ENCODE peak calls at places on chromosomes 11 and 22, in six cellular contexts. Q, J, P, B, Z and L are unnamed samples.

GRCh38 chr11:131504199-131504949 is 134.0 kb downstream of the NTM start:
- DNase-seq in Q (no peak), J (peak), P (peak), B (no peak), Z (no peak), L (no peak)

GRCh38 chr11:92897487-92897886 is 72.0 kb upstream of the MTNR1B start:
- DNase-seq in Q (no peak), J (no peak), P (no peak), B (no peak), Z (no peak), L (no peak)

GRCh38 chr11:132245558-132246385 is 875.4 kb downstream of the NTM start:
- DNase-seq in Q (no peak), J (no peak), P (no peak), B (no peak), Z (no peak), L (no peak)

GRCh38 chr22:48711031-48711431 is 1116.6 kb downstream of the BRD1 start:
- DNase-seq in Q (no peak), J (no peak), P (no peak), B (no peak), Z (no peak), L (no peak)

GRCh38 chr11:34330653-34331052 is 27.2 kb downstream of the ABTB2 start:
- DNase-seq in Q (no peak), J (no peak), P (no peak), B (no peak), Z (no peak), L (no peak)

GRCh38 chr11:65323813-65324212 is 9.1 kb downstream of the CDC42EP2 start:
- DNase-seq in Q (no peak), J (no peak), P (no peak), B (peak), Z (no peak), L (no peak)

GRCh38 chr11:79087957-79088318 is 352.9 kb downstream of the TENM4 start:
- DNase-seq in Q (no peak), J (no peak), P (peak), B (peak), Z (no peak), L (no peak)

GRCh38 chr11:131612576-131612975 is 242.2 kb downstream of the NTM start:
- DNase-seq in Q (no peak), J (no peak), P (peak), B (no peak), Z (no peak), L (no peak)

GRCh38 chr11:70606248-70606950 is 208.1 kb downstream of the CTTN start:
- DNase-seq in Q (no peak), J (no peak), P (no peak), B (no peak), Z (no peak), L (no peak)

GRCh38 chr22:45284705-45285305 is at the start of gene UPK3A:
- DNase-seq in Q (peak), J (peak), P (no peak), B (peak), Z (peak), L (no peak)

GRCh38 chr22:29004647-29005371 is 56.8 kb downstream of the C22orf31 start:
- DNase-seq in Q (peak), J (no peak), P (peak), B (peak), Z (peak), L (peak)

GRCh38 chr11:123060265-123061000 is 1.5 kb downstream of the HSPA8 start:
- DNase-seq in Q (no peak), J (no peak), P (no peak), B (no peak), Z (no peak), L (no peak)

GRCh38 chr11:123054301-123055065 is 7.5 kb downstream of the HSPA8 start:
- DNase-seq in Q (peak), J (peak), P (peak), B (peak), Z (no peak), L (peak)

GRCh38 chr11:123055132-123055924 is 6.6 kb downstream of the HSPA8 start:
- DNase-seq in Q (no peak), J (no peak), P (no peak), B (peak), Z (no peak), L (no peak)

GRCh38 chr11:123056835-123057491 is 5.0 kb downstream of the HSPA8 start:
- DNase-seq in Q (no peak), J (no peak), P (no peak), B (no peak), Z (no peak), L (no peak)

GRCh38 chr11:123057604-123058305 is 4.2 kb downstream of the HSPA8 start:
- DNase-seq in Q (no peak), J (no peak), P (no peak), B (peak), Z (no peak), L (no peak)
- TF ChIP-seq CTCF in Q (no peak), J (no peak), P (no peak), B (no peak), Z (no peak), L (no peak)

GRCh38 chr22:39174498-39175120 is 22.1 kb upstream of the CBX7 start:
- DNase-seq in Q (peak), J (peak), P (peak), B (peak), Z (peak), L (peak)
- H3K4me3 ChIP-seq in Q (no peak), J (no peak), P (no peak), B (no peak), Z (no peak), L (no peak)

DNA sequence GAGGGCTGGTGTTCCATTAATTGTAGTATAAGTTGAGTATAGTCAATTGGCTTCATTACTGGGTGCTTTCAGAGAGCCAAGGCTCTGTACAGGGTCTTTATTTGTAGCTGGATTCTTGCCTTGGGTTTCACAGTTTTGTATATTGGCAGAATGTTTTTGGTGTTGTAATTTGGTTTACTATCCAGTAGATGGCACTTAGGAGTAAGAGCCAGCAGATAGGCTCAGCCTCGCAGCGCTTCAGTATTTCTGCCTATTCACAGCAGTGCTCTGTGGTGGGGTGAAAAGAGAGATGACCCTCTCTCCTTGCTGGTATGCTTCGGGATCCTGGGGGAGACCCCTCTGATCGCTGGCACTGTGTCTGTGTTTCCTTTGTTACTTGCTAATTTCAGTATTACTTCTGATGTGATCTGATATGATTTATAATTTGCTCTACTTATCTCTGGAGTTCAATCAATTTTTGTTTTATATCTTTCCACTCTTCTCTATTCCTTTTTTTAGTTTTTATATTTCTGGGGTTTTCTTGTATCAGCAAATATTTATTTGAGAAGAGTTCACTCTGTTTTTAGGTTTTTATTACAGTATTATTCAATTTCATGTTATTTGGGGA is 52.2 kb downstream of the ANO5 start:
- DNase-seq in Q (no peak), J (peak), P (peak), B (peak), Z (no peak), L (peak)
- TF ChIP-seq CTCF in Q (peak), J (peak), P (peak), B (peak), Z (no peak), L (peak)

DNA sequence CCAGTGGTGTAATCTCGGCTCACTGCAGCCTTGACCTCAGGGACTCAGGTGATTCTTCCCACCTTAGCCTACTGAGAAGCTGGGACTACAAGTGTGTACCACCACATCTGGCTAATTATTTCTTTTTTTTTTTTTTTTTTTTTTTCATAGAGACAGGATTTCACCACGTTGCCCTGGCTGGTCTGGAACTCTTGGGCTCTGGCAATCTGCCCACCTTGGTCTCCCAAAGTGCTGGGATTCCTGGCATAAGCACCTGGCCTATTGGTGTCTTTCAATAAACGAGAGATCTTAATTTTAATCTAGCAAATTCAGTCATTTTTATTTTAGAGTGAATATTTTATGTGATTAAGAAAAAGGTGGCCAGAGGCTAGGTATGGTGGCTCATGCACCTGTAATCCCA is 40.1 kb downstream of the DGCR2 start:
- DNase-seq in Q (no peak), J (no peak), P (no peak), B (no peak), Z (no peak), L (no peak)
- H3K4me3 ChIP-seq in Q (no peak), J (no peak), P (no peak), B (no peak), Z (no peak), L (no peak)

GRCh38 chr22:44116755-44117684 is 63.7 kb upstream of the PARVG start:
- DNase-seq in Q (no peak), J (no peak), P (no peak), B (no peak), Z (no peak), L (no peak)

GRCh38 chr22:44119669-44120313 is 60.9 kb upstream of the PARVG start:
- DNase-seq in Q (no peak), J (no peak), P (no peak), B (no peak), Z (no peak), L (no peak)

GRCh38 chr22:44120314-44120704 is 60.4 kb upstream of the PARVG start:
- DNase-seq in Q (no peak), J (no peak), P (no peak), B (no peak), Z (no peak), L (no peak)

GRCh38 chr22:44116331-44116730 is 64.4 kb upstream of the PARVG start:
- DNase-seq in Q (no peak), J (no peak), P (no peak), B (no peak), Z (no peak), L (no peak)

DNA sequence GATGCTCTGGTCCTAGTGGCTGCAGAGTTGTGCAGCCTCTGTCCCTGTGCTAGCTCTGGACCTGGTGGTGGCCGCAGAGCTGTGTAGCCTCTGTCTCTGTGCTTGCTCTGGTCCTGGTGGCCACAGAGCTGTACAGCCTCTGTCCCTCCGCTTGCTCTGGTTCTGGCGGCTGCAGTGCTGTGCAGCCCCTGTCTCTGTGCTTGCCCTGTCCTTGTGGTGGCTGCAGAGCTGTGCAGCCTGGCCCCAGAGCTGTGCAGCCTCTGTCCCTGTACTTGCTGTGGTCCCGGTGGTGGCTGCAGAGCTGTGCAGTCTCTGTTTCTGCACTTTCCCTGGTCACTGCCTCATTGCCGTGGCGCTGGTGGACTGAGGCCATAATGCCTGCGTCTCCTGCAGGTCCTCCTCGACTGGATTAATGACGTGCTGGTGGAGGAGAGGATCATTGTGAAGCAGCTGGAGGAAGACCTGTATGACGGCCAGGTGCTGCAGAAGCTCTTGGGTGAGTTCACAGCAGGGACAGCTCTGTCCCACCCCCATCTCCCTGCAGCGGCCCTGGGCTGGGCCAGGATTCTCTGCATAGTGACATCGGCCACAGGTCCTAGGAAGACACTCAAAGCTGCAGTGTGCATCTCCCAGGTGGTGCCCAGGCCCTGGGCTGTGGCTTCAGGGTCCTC is 61.9 kb upstream of the PARVG start:
- DNase-seq in Q (no peak), J (no peak), P (no peak), B (no peak), Z (no peak), L (no peak)
- TF ChIP-seq CTCF in Q (no peak), J (no peak), P (no peak), B (no peak), Z (no peak), L (no peak)

GRCh38 chr22:22111267-22111751 is 128.7 kb upstream of the TOP3B start:
- DNase-seq in Q (no peak), J (peak), P (peak), B (peak), Z (no peak), L (peak)

GRCh38 chr22:22109693-22110466 is 127.3 kb upstream of the TOP3B start:
- DNase-seq in Q (no peak), J (no peak), P (no peak), B (no peak), Z (no peak), L (no peak)

GRCh38 chr22:22112533-22113294 is 130.1 kb upstream of the TOP3B start:
- DNase-seq in Q (no peak), J (no peak), P (no peak), B (no peak), Z (no peak), L (no peak)

GRCh38 chr22:22111983-22112382 is 129.4 kb upstream of the TOP3B start:
- DNase-seq in Q (no peak), J (no peak), P (no peak), B (no peak), Z (no peak), L (no peak)

DNA sequence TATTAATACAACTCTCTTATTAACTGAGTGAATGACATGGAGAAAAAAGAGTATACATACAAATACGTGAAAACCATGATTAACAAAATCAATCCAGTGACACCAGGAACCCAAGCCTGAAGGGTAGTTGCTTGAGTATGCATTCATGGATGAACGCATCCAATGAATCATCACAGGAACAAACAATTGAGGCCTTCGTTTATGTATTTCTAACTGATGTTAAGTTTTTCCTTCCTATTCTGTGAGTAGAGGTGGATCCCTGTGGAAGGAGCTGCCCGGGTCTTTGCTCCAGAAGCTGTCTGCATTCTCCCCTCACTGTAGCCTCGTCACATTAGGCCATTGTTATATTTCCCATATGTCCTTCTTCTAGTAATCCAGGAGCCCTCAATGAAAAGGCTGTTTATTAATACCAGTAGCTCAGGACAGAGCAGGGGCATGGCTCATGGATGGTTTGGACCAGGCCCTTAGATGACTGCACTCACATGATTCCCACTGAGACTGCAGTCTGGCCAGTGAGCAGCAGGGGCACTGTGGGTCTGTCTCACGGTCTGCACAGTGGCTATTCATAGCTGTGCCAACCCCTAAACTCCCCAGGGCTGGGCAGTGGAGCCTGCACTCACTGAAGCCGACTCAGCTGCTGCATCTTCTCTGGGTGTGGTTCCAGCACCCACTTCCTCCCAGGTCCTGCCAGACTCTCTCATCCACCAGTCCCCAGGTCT is 128.1 kb upstream of the TOP3B start:
- DNase-seq in Q (no peak), J (peak), P (peak), B (peak), Z (peak), L (peak)
- H3K4me3 ChIP-seq in Q (no peak), J (no peak), P (no peak), B (no peak), Z (no peak), L (no peak)